ENCODE peak calls at places on chromosome X, in five cellular contexts. A is psoas muscle, R is uterus, P is stomach, B is NB4. D is an unnamed sample.

GRCh38 chrX:148501121-148502066 is 977 bp downstream of the AFF2 start:
- DNase-seq in R (no peak), A (peak; percentile 45), P (no peak), B (peak; percentile 69), D (no peak)

GRCh38 chrX:68112321-68112720 is 321.0 kb downstream of the OPHN1 start:
- DNase-seq in A (no peak), R (no peak), P (no peak), B (no peak), D (no peak)

GRCh38 chrX:134406230-134406794 is 53.7 kb upstream of the HPRT1 start:
- DNase-seq in A (no peak), P (no peak), R (no peak), B (peak; percentile 0), D (no peak)

GRCh38 chrX:32408389-32408788 is 803.0 kb downstream of the DMD start:
- DNase-seq in R (no peak), A (no peak), P (no peak), B (peak; percentile 20), D (no peak)

GRCh38 chrX:1249101-1249887 is 19.3 kb upstream of the CSF2RA start:
- DNase-seq in B (peak; percentile 96), A (peak; percentile 73), R (peak; percentile 15), P (peak; percentile 39), D (no peak)

GRCh38 chrX:136577562-136577961 is 45.5 kb downstream of the VGLL1 start:
- DNase-seq in B (peak; percentile 55), P (peak; percentile 54), A (peak; percentile 74), R (peak; percentile 63), D (peak; percentile 13)

GRCh38 chrX:147894332-147894870 is 17.3 kb upstream of the FMR1 start:
- DNase-seq in R (no peak), P (no peak), A (no peak), B (no peak), D (no peak)

GRCh38 chrX:119757979-119758681 is at the start of gene SOWAHD:
- DNase-seq in B (peak; percentile 78), A (peak; percentile 57), P (peak; percentile 55), R (peak; percentile 18), D (no peak)

GRCh38 chrX:11589573-11590110 is 76.1 kb downstream of the ARHGAP6 start:
- DNase-seq in R (no peak), A (no peak), B (no peak), P (no peak), D (no peak)

GRCh38 chrX:53682885-53683555 is 3.5 kb downstream of the HUWE1 start:
- DNase-seq in B (peak; percentile 71), P (no peak), A (no peak), R (no peak), D (no peak)

GRCh38 chrX:53831662-53832635 is 145.4 kb upstream of the HUWE1 start:
- DNase-seq in R (no peak), P (no peak), A (no peak), B (peak; percentile 49), D (peak; percentile 16)

DNA sequence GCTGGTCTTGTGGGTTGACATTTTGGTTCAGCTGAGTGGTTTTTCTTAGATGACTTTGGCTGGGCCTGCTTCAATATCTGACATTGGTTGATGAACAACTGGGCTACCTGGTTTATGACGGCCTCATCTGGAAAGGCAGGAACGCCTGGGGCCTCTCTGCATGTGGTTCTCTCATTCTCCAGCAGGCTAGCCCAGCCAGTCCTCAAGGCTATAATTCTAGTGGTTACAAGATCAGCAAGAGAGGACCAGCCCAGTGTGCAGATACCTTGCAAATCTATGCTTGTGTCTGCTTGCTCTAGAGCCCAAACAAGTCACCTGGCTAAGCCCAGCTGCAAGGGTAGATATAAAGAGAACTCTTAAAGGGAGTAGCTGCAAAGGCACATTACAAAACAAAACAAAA is 214.2 kb upstream of the PUDP start:
- DNase-seq in R (no peak), B (no peak), P (no peak), A (no peak), D (no peak)
- H3K4me3 ChIP-seq in R (no peak overlapping the region), B (no peak overlapping the region), P (no peak overlapping the region), A (no peak overlapping the region), D (no peak overlapping the region)

GRCh38 chrX:25011589-25012432 is 4.0 kb downstream of the ARX start:
- DNase-seq in R (no peak), A (peak; percentile 54), P (no peak), B (no peak), D (no peak)

GRCh38 chrX:25012793-25013592 is 2.8 kb downstream of the ARX start:
- DNase-seq in A (peak; percentile 74), B (peak; percentile 52), P (no peak), R (no peak), D (no peak)

GRCh38 chrX:25010784-25011588 is 4.8 kb downstream of the ARX start:
- DNase-seq in A (peak; percentile 49), B (no peak), R (no peak), P (no peak), D (no peak)

GRCh38 chrX:25013593-25014365 is 2.0 kb downstream of the ARX start:
- DNase-seq in B (peak; percentile 43), R (no peak), A (peak; percentile 42), P (no peak), D (no peak)

GRCh38 chrX:25012433-25012735 is 3.4 kb downstream of the ARX start:
- DNase-seq in B (peak; percentile 31), P (no peak), R (no peak), A (peak; percentile 87), D (no peak)
- H3K4me3 ChIP-seq in B (no peak overlapping the region), P (peak overlapping the region; percentile 28), R (no peak overlapping the region), A (peak overlapping the region; percentile 66), D (no peak overlapping the region)

GRCh38 chrX:131288188-131288587 is 918 bp downstream of the IGSF1 start:
- DNase-seq in B (no peak), P (no peak), A (no peak), R (no peak), D (no peak)
- H3K4me3 ChIP-seq in B (no peak overlapping the region), P (no peak overlapping the region), A (no peak overlapping the region), R (no peak overlapping the region), D (no peak overlapping the region)

GRCh38 chrX:153968255-153968654 is 3.4 kb downstream of the HCFC1 start:
- DNase-seq in P (no peak), B (no peak), A (peak; percentile 48), R (no peak), D (no peak)
- H3K4me3 ChIP-seq in P (peak overlapping the region; percentile 77), B (peak overlapping the region; percentile 90), A (peak overlapping the region; percentile 80), R (no peak overlapping the region), D (no peak overlapping the region)

GRCh38 chrX:45849261-45849660 is 648.6 kb upstream of the DIPK2B start:
- DNase-seq in B (peak; percentile 64), R (no peak), A (no peak), P (no peak), D (no peak)
- H3K4me3 ChIP-seq in B (peak overlapping the region; percentile 84), R (no peak overlapping the region), A (no peak overlapping the region), P (no peak overlapping the region), D (peak overlapping the region; percentile 74)

DNA sequence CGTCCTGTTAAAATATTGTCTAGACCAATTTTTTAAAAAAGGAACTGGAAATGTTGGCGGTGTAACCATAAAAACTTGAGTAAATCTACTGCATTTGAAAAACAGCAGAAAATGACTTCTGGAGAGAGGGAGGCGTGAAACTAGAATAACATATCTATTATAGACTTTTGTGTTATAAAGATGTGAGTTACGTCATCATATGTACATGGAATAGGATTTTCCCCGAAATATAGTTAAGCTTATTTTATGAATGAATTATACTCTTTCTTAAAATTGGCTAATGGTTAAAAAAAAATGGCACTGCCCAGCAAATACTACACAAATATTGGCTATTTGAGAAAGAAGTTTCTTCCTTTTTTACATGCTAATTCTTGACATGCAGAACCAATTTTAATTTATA is 147.1 kb upstream of the TEX13C start:
- DNase-seq in R (no peak), A (no peak), B (no peak), P (no peak), D (no peak)
- H3K4me3 ChIP-seq in R (no peak overlapping the region), A (no peak overlapping the region), B (no peak overlapping the region), P (no peak overlapping the region), D (no peak overlapping the region)

GRCh38 chrX:44019911-44020310 is 46.7 kb upstream of the NDP start:
- DNase-seq in B (no peak), P (no peak), R (no peak), A (no peak), D (no peak)
- H3K4me3 ChIP-seq in B (no peak overlapping the region), P (no peak overlapping the region), R (no peak overlapping the region), A (no peak overlapping the region), D (no peak overlapping the region)

DNA sequence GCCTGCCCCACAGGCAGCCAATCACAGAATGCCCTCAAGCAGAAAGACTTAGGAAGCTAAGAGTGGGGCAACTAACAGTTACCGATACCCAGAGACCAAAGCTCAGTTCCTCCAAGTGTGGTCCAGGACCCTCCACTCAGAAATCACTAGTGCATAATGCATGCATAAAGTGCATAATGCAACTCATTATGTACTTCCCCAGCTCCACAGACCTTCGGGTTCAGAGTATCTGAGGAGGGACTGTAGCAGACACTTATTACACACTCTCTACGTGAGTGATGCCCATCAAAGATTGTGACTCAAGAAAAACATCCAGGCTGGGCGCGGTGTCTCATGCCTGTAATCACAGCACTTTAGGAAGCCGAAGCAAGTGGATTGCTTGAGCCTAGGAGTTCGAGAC is 328.0 kb downstream of the BCOR start:
- DNase-seq in R (no peak), A (no peak), P (no peak), B (no peak), D (no peak)
- H3K4me3 ChIP-seq in R (no peak overlapping the region), A (no peak overlapping the region), P (no peak overlapping the region), B (no peak overlapping the region), D (no peak overlapping the region)

GRCh38 chrX:118497180-118497814 is 1.7 kb downstream of the DOCK11 start:
- DNase-seq in R (no peak), P (no peak), B (peak; percentile 25), A (no peak), D (no peak)
- H3K4me3 ChIP-seq in R (peak overlapping the region; percentile 42), P (peak overlapping the region; percentile 68), B (peak overlapping the region; percentile 76), A (peak overlapping the region; percentile 69), D (no peak overlapping the region)

DNA sequence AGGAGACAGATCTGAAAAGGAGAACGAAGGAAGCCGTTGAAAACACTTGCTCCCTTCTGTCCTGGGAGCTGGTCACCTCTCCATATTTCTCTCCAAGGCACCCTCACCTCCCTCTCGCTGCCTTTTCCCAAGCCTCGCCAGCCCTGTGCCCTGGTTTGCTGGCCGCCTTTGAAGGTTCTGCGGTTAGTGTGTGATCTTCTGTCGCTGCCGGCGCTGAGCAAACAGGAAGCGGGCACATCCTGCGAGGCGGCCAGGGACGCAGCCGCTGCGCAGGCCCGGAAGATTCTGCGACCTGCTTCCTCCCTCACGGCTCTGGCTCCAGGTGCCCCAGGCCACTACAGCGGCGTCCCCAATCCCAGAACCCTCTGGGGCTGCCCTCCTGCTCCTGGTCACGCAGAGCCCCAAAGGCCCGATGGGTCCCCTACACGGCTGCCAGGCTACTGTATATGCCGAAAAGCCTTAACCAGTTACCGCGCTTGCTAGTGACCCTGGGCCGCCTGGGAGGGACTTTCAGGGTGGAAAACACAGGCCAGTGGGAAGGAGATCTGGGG is 2.5 kb upstream of the SASH3 start:
- DNase-seq in R (no peak), P (peak; percentile 71), B (peak; percentile 89), A (peak; percentile 68), D (no peak)
- H3K4me3 ChIP-seq in R (no peak overlapping the region), P (no peak overlapping the region), B (peak overlapping the region; percentile 50), A (no peak overlapping the region), D (no peak overlapping the region)

D was measured in iPS DF 6.9.